ENCODE peak calls at places on chromosomes 5 and 9, in seven cellular contexts. A is GM23338; L is IMR-90; E is fibroblast of lung; Z is stomach; Q is spleen; R is effector memory CD4-positive, alpha-beta T cell. P is an unnamed sample.

GRCh38 chr5:21152611-21153010 is 1164.6 kb upstream of the CDH18 start:
- DNase-seq in A (no peak), L (peak; percentile 0), E (peak; percentile 96), Z (no peak), Q (no peak), R (no peak), P (no peak)

GRCh38 chr9:3676766-3677165 is 151.0 kb upstream of the RFX3 start:
- DNase-seq in A (no peak), L (no peak), E (no peak), Z (no peak), Q (no peak), R (no peak), P (no peak)

GRCh38 chr9:2745560-2746380 is 28.5 kb downstream of the KCNV2 start:
- DNase-seq in A (no peak), L (no peak), E (no peak), Z (no peak), Q (no peak), R (no peak), P (no peak)

GRCh38 chr5:65292196-65292595 is 189.5 kb downstream of the ADAMTS6 start:
- DNase-seq in A (no peak), L (no peak), E (peak; percentile 8), Z (no peak), Q (no peak), R (no peak), P (no peak)

GRCh38 chr5:4087110-4087509 is 491.5 kb downstream of the IRX1 start:
- DNase-seq in A (no peak), L (no peak), E (no peak), Z (no peak), Q (no peak), R (no peak), P (no peak)

GRCh38 chr5:34626036-34626435 is 30.1 kb upstream of the RAI14 start:
- DNase-seq in A (no peak), L (peak; percentile 93), E (peak; percentile 87), Z (no peak), Q (no peak), R (no peak), P (no peak)

GRCh38 chr9:34317436-34317835 is 11.6 kb downstream of the KIF24 start:
- DNase-seq in A (no peak), L (no peak), E (no peak), Z (no peak), Q (no peak), R (no peak), P (no peak)

GRCh38 chr9:117487555-117488175 is 72.8 kb upstream of the ASTN2 start:
- DNase-seq in A (peak; percentile 90), L (peak; percentile 13), E (peak; percentile 20), Z (peak; percentile 81), Q (peak; percentile 86), R (no peak), P (peak; percentile 69)

GRCh38 chr5:124952079-124952478 is 205.6 kb upstream of the ZNF608 start:
- DNase-seq in A (no peak), L (peak; percentile 38), E (no peak), Z (peak; percentile 46), Q (no peak), R (no peak), P (no peak)

GRCh38 chr9:91949293-91949945 is 609 bp downstream of the ROR2 start:
- DNase-seq in A (peak; percentile 60), L (no peak), E (no peak), Z (no peak), Q (no peak), R (no peak), P (no peak)

GRCh38 chr9:86097510-86098224 is 1.7 kb downstream of the GOLM1 start:
- DNase-seq in A (peak; percentile 30), L (no peak), E (no peak), Z (no peak), Q (no peak), R (no peak), P (no peak)

GRCh38 chr5:176646707-176647029 is 616 bp upstream of the TSPAN17 start:
- DNase-seq in A (no peak), L (no peak), E (no peak), Z (no peak), Q (peak; percentile 89), R (no peak), P (no peak)

GRCh38 chr9:12956805-12957204 is 182.0 kb downstream of the LURAP1L start:
- DNase-seq in A (no peak), L (no peak), E (no peak), Z (no peak), Q (no peak), R (no peak), P (no peak)

GRCh38 chr9:4680178-4680535 is 788 bp downstream of the CDC37L1 start:
- DNase-seq in A (no peak), L (no peak), E (peak; percentile 13), Z (no peak), Q (no peak), R (no peak), P (no peak)

GRCh38 chr9:129981180-129981907 is 61.6 kb downstream of the FNBP1 start:
- DNase-seq in A (no peak), L (no peak), E (peak; percentile 64), Z (no peak), Q (no peak), R (no peak), P (peak; percentile 26)

GRCh38 chr9:104527109-104527508 is at the start of gene OR13C4:
- DNase-seq in A (no peak), L (no peak), E (no peak), Z (no peak), Q (no peak), R (no peak), P (no peak)

GRCh38 chr5:63563008-63563917 is 399.0 kb downstream of the HTR1A start:
- DNase-seq in A (no peak), L (no peak), E (no peak), Z (no peak), Q (peak; percentile 41), R (no peak), P (no peak)

GRCh38 chr9:77899679-77900354 is 131.8 kb downstream of the GNAQ start:
- DNase-seq in A (no peak), L (peak; percentile 87), E (peak; percentile 93), Z (no peak), Q (no peak), R (no peak), P (no peak)

GRCh38 chr5:113311301-113311700 is 123.5 kb downstream of the TSSK1B start:
- DNase-seq in A (no peak), L (no peak), E (no peak), Z (no peak), Q (no peak), R (no peak), P (no peak)

GRCh38 chr5:34538026-34538672 is 118.0 kb upstream of the RAI14 start:
- DNase-seq in A (peak; percentile 38), L (peak; percentile 31), E (no peak), Z (peak; percentile 38), Q (no peak), R (no peak), P (no peak)

GRCh38 chr5:69271376-69271775 is 36.7 kb downstream of the CDK7 start:
- DNase-seq in A (no peak), L (peak; percentile 60), E (peak; percentile 68), Z (no peak), Q (no peak), R (no peak), P (no peak)

GRCh38 chr9:37656936-37657335 is 6.2 kb downstream of the FRMPD1 start:
- DNase-seq in A (no peak), L (no peak), E (no peak), Z (no peak), Q (no peak), R (no peak), P (no peak)

GRCh38 chr9:126616521-126616976 is 2.8 kb downstream of the LMX1B start:
- DNase-seq in A (peak; percentile 46), L (no peak), E (no peak), Z (no peak), Q (no peak), R (no peak), P (no peak)

GRCh38 chr5:128538249-128539037 is 398 bp upstream of the FBN2 start:
- DNase-seq in A (peak; percentile 88), L (peak; percentile 80), E (peak; percentile 77), Z (no peak), Q (peak; percentile 74), R (no peak), P (no peak)

GRCh38 chr9:21752003-21752402 is 50.4 kb upstream of the MTAP start:
- DNase-seq in A (peak; percentile 78), L (no peak), E (no peak), Z (no peak), Q (no peak), R (no peak), P (no peak)

GRCh38 chr5:34657550-34657921 is 1.4 kb downstream of the RAI14 start:
- DNase-seq in A (peak; percentile 67), L (peak; percentile 42), E (peak; percentile 69), Z (no peak), Q (no peak), R (no peak), P (no peak)

GRCh38 chr9:88161144-88161543 is 22.9 kb upstream of the SPATA31C2 start:
- DNase-seq in A (no peak), L (no peak), E (no peak), Z (no peak), Q (no peak), R (no peak), P (no peak)

DNA sequence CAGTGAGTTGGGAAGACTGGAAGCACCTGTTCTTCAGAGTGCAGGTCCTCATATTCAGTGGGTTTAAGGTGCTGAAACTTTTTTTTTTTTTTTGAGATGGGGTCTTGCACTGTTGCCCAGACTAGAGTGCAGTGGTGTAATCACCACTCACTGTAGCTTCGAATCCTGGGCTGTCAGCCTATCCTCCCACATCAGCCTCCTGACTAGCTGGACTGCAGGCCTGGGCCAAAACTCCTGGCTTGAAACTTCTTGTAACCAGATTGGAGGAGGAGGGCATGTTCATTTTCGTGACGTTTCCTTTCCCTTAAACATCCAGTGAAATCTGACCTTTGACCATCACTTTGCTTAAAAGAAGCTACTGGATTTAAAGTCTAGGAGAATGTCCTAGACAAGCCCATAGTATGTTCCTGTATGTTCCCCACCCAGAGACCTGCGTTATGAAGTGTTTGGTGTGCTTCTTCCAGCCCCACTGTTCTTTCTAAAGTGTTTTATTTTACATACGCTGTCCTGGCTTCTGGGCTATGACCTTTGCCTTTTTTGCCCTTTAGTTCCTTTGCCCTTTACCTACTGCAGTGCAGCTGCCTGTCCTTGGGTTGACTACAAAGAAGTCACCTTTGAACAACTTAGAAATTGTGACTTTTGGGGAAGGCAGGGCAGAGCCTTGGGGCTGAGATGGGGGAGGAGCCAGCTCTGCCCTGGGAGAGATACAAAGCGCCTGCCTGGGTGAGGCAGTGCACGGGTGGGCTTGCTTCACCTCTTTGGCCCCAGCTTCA is 18.4 kb downstream of the TENT4A start:
- DNase-seq in A (no peak), L (peak; percentile 41), E (no peak), Z (no peak), Q (peak; percentile 29), R (no peak), P (no peak)
- H3K27ac ChIP-seq in A (no peak overlapping the region), L (peak overlapping the region; percentile 68), E (peak overlapping the region; percentile 77), Z (peak overlapping the region; percentile 53), Q (peak overlapping the region; percentile 75), R (no peak overlapping the region), P (peak overlapping the region; percentile 91)

GRCh38 chr9:113807173-113808061 is 68.7 kb upstream of the ZNF618 start:
- DNase-seq in A (peak; percentile 77), L (peak; percentile 60), E (peak; percentile 33), Z (peak; percentile 60), Q (no peak), R (no peak), P (peak; percentile 67)
- H3K4me3 ChIP-seq in A (peak overlapping the region; percentile 29), L (no peak overlapping the region), E (no peak overlapping the region), Z (peak overlapping the region; percentile 36), Q (no peak overlapping the region), R (no peak overlapping the region), P (no peak overlapping the region)

GRCh38 chr5:142897328-142897727 is 127.2 kb downstream of the ARHGAP26 start:
- DNase-seq in A (no peak), L (no peak), E (no peak), Z (no peak), Q (no peak), R (no peak), P (no peak)
- H3K4me1 ChIP-seq in A (peaks cover 44% of the 10 kb centered on the region), L (peaks cover 14% of the 10 kb centered on the region), E (peaks cover 7% of the 10 kb centered on the region), Z (peaks cover 12% of the 10 kb centered on the region), Q (peaks cover 8% of the 10 kb centered on the region), R (no peaks in the 10 kb centered on the region), P (no peaks in the 10 kb centered on the region)

GRCh38 chr5:127492854-127493738 is 24.3 kb upstream of the PRRC1 start:
- DNase-seq in A (peak; percentile 56), L (peak; percentile 36), E (peak; percentile 45), Z (no peak), Q (no peak), R (no peak), P (no peak)
- H3K27ac ChIP-seq in A (no peak overlapping the region), L (no peak overlapping the region), E (no peak overlapping the region), Z (no peak overlapping the region), Q (no peak overlapping the region), R (no peak overlapping the region), P (no peak overlapping the region)